ENCODE peak calls at places on chromosomes 12 and 14, in four cellular contexts. F is MV-4-11, W is mesothelial cell of epicardium, A is WTC11. X is an unnamed sample.

GRCh38 chr12:123860369-123860768 is 98.3 kb downstream of the DNAH10 start:
- DNase-seq in W (no peak), A (no peak), F (no peak), X (no peak)

GRCh38 chr12:105100207-105100985 is 7.1 kb upstream of the WASHC4 start:
- DNase-seq in F (peak), W (no peak), A (no peak), X (no peak)

GRCh38 chr12:52907092-52907810 is 2.4 kb upstream of the KRT8 start:
- DNase-seq in F (no peak), W (peak), A (peak), X (no peak)

GRCh38 chr12:94427520-94428381 is 31.9 kb downstream of the CEP83 start:
- DNase-seq in A (no peak), F (no peak), W (no peak), X (no peak)

GRCh38 chr12:95439578-95440230 is 34.2 kb upstream of the METAP2 start:
- DNase-seq in F (no peak), W (no peak), A (no peak), X (no peak)

GRCh38 chr12:5796171-5797091 is 148.6 kb downstream of the ANO2 start:
- DNase-seq in A (peak), W (peak), F (no peak), X (peak)

GRCh38 chr12:108711486-108712163 is 19.7 kb downstream of the CORO1C start:
- DNase-seq in F (no peak), A (no peak), W (no peak), X (no peak)

GRCh38 chr12:111045941-111046340 is 125.6 kb upstream of the MYL2 start:
- DNase-seq in F (no peak), W (no peak), A (no peak), X (no peak)

GRCh38 chr12:107660230-107660629 is 25.4 kb upstream of the PWP1 start:
- DNase-seq in W (no peak), F (peak), A (no peak), X (no peak)

GRCh38 chr14:85634205-85634604 is 104.3 kb downstream of the FLRT2 start:
- DNase-seq in W (no peak), F (peak), A (no peak), X (no peak)

GRCh38 chr14:106803379-106803778 is 1277.0 kb downstream of the TMEM121 start:
- DNase-seq in F (no peak), A (no peak), W (no peak), X (no peak)

GRCh38 chr14:68448379-68448778 is 344.5 kb downstream of the ZFP36L1 start:
- DNase-seq in A (no peak), F (no peak), W (no peak), X (no peak)

GRCh38 chr12:49910331-49911212 is 6.9 kb upstream of the FAIM2 start:
- DNase-seq in F (no peak), A (no peak), W (no peak), X (no peak)

GRCh38 chr14:55103005-55103640 is 25.9 kb upstream of the LGALS3 start:
- DNase-seq in F (peak), W (peak), A (peak), X (no peak)

GRCh38 chr14:88233915-88234314 is 89.2 kb downstream of the KCNK10 start:
- DNase-seq in F (no peak), A (peak), W (no peak), X (peak)

GRCh38 chr14:61618448-61618847 is 76.9 kb upstream of the HIF1A start:
- DNase-seq in F (no peak), W (no peak), A (no peak), X (no peak)

GRCh38 chr14:50762001-50762930 is 68.7 kb downstream of the NIN start:
- DNase-seq in A (no peak), F (peak), W (no peak), X (no peak)

GRCh38 chr12:125125271-125125670 is 60.0 kb downstream of the AACS start:
- DNase-seq in A (no peak), F (no peak), W (no peak), X (no peak)

GRCh38 chr14:96363751-96364336 is 518 bp downstream of the GSKIP start:
- DNase-seq in W (no peak), A (peak), F (peak), X (peak)

GRCh38 chr14:63383776-63384367 is 65.1 kb upstream of the GPHB5 start:
- DNase-seq in A (no peak), F (peak), W (no peak), X (no peak)

GRCh38 chr12:109582636-109583035 is 9.0 kb downstream of the MVK start:
- DNase-seq in A (peak), F (no peak), W (no peak), X (no peak)

GRCh38 chr12:19222566-19222965 is 93.0 kb downstream of the PLEKHA5 start:
- DNase-seq in A (no peak), F (no peak), W (no peak), X (no peak)

GRCh38 chr14:55025948-55026347 is 951 bp downstream of the WDHD1 start:
- DNase-seq in W (no peak), A (no peak), F (no peak), X (no peak)

GRCh38 chr14:43356984-43357545 is 1150.0 kb downstream of the FSCB start:
- DNase-seq in F (no peak), A (no peak), W (no peak), X (no peak)

GRCh38 chr14:100532154-100532915 is 54.9 kb downstream of the BEGAIN start:
- DNase-seq in F (peak), A (peak), W (no peak), X (no peak)

GRCh38 chr12:108798551-108799221 is 58.7 kb downstream of the SSH1 start:
- DNase-seq in A (no peak), W (no peak), F (no peak), X (no peak)

GRCh38 chr14:68667313-68667791 is 125.5 kb downstream of the ZFP36L1 start:
- DNase-seq in A (no peak), W (no peak), F (no peak), X (no peak)

GRCh38 chr14:39266589-39266870 is 32.8 kb downstream of the MIA2 start:
- DNase-seq in A (no peak), F (no peak), W (peak), X (peak)

GRCh38 chr14:20818861-20819260 is 16.2 kb upstream of the RNASE1 start:
- DNase-seq in F (no peak), W (no peak), A (peak), X (no peak)

GRCh38 chr14:61145903-61146411 is 135.2 kb downstream of the TMEM30B start:
- DNase-seq in F (no peak), A (no peak), W (no peak), X (no peak)

GRCh38 chr14:22200977-22201605 is 387.9 kb downstream of the DAD1 start:
- DNase-seq in F (peak), W (no peak), A (peak), X (no peak)

GRCh38 chr14:31895206-31895605 is 181.9 kb upstream of the ARHGAP5 start:
- DNase-seq in W (no peak), F (no peak), A (no peak), X (no peak)

GRCh38 chr14:100621806-100622205 is 34.6 kb upstream of the BEGAIN start:
- DNase-seq in F (peak), A (peak), W (no peak), X (no peak)